ENCODE peak calls at places on chromosomes 2 and 18, in four cellular contexts. O is adrenal gland, C is esophagus squamous epithelium, K is IMR-90. J is an unnamed sample.

GRCh38 chr18:62526098-62527025 is 3.5 kb downstream of the ZCCHC2 start:
- DNase-seq in O (peak; percentile 90), C (no peak), K (peak; percentile 80), J (peak; percentile 96)

GRCh38 chr2:140600116-140600515 is 1530.7 kb downstream of the LRP1B start:
- DNase-seq in O (no peak), C (no peak), K (peak; percentile 37), J (no peak)

GRCh38 chr2:106189764-106190468 is 4.2 kb downstream of the UXS1 start:
- DNase-seq in O (no peak), C (no peak), K (peak; percentile 82), J (no peak)

GRCh38 chr2:102488063-102488462 is 15.0 kb downstream of the SLC9A4 start:
- DNase-seq in O (no peak), C (no peak), K (peak; percentile 51), J (no peak)

GRCh38 chr2:52269696-52270485 is 1238.0 kb upstream of the NRXN1 start:
- DNase-seq in O (no peak), C (no peak), K (peak; percentile 80), J (no peak)

GRCh38 chr2:148552675-148553331 is 91.7 kb upstream of the EPC2 start:
- DNase-seq in O (no peak), C (no peak), K (peak; percentile 22), J (no peak)

GRCh38 chr18:51135795-51136194 is 61.7 kb downstream of the MEX3C start:
- DNase-seq in O (no peak), C (no peak), K (no peak), J (no peak)

GRCh38 chr2:233387225-233387624 is 32.9 kb downstream of the DGKD start:
- DNase-seq in O (no peak), C (no peak), K (no peak), J (no peak)

GRCh38 chr2:204453730-204454167 is 91.5 kb upstream of the PARD3B start:
- DNase-seq in O (no peak), C (no peak), K (no peak), J (no peak)

GRCh38 chr2:128369626-128370467 is 51.2 kb upstream of the HS6ST1 start:
- DNase-seq in O (peak; percentile 38), C (no peak), K (no peak), J (no peak)

GRCh38 chr2:127721311-127721977 is 20.1 kb downstream of the SFT2D3 start:
- DNase-seq in O (no peak), C (no peak), K (peak; percentile 68), J (no peak)

GRCh38 chr2:38728694-38729093 is 22.5 kb downstream of the SRSF7 start:
- DNase-seq in O (no peak), C (no peak), K (no peak), J (no peak)

GRCh38 chr18:80231151-80231550 is 16.2 kb downstream of the PARD6G start:
- DNase-seq in O (no peak), C (no peak), K (no peak), J (no peak)

GRCh38 chr2:230751062-230751461 is 38.4 kb downstream of the CAB39 start:
- DNase-seq in O (no peak), C (no peak), K (peak; percentile 88), J (no peak)

GRCh38 chr2:12033494-12033893 is 287.1 kb downstream of the LPIN1 start:
- DNase-seq in O (no peak), C (no peak), K (no peak), J (no peak)

GRCh38 chr2:137865954-137866540 is 98.2 kb upstream of the HNMT start:
- DNase-seq in O (no peak), C (no peak), K (peak; percentile 39), J (peak; percentile 43)

GRCh38 chr18:28863396-28863795 is 686.5 kb upstream of the CDH2 start:
- DNase-seq in O (no peak), C (no peak), K (no peak), J (no peak)

GRCh38 chr2:233456111-233456510 is 101.8 kb downstream of the DGKD start:
- DNase-seq in O (no peak), C (no peak), K (no peak), J (peak; percentile 9)

GRCh38 chr2:46067501-46068292 is 229.5 kb upstream of the EPAS1 start:
- DNase-seq in O (no peak), C (no peak), K (peak; percentile 96), J (no peak)

GRCh38 chr18:76806301-76806700 is 16.1 kb upstream of the ZNF236 start:
- DNase-seq in O (no peak), C (no peak), K (no peak), J (no peak)

GRCh38 chr2:128310761-128311160 is 7.9 kb downstream of the HS6ST1 start:
- DNase-seq in O (no peak), C (no peak), K (no peak), J (no peak)

GRCh38 chr2:225824748-225825449 is 425.4 kb downstream of the NYAP2 start:
- DNase-seq in O (no peak), C (no peak), K (no peak), J (no peak)

GRCh38 chr2:17470855-17471641 is 47.2 kb downstream of the RAD51AP2 start:
- DNase-seq in O (no peak), C (no peak), K (peak; percentile 40), J (no peak)

GRCh38 chr2:7771781-7772180 is 854.6 kb downstream of the RNF144A start:
- DNase-seq in O (no peak), C (no peak), K (no peak), J (no peak)

GRCh38 chr2:95149397-95149984 is 10.2 kb downstream of the ZNF514 start:
- DNase-seq in O (no peak), C (no peak), K (no peak), J (no peak)
- H3K9me3 ChIP-seq in O (peaks cover 73% of the 10 kb centered on the region), C (peaks cover 87% of the 10 kb centered on the region), K (peaks cover 85% of the 10 kb centered on the region), J (peaks cover 18% of the 10 kb centered on the region)

DNA sequence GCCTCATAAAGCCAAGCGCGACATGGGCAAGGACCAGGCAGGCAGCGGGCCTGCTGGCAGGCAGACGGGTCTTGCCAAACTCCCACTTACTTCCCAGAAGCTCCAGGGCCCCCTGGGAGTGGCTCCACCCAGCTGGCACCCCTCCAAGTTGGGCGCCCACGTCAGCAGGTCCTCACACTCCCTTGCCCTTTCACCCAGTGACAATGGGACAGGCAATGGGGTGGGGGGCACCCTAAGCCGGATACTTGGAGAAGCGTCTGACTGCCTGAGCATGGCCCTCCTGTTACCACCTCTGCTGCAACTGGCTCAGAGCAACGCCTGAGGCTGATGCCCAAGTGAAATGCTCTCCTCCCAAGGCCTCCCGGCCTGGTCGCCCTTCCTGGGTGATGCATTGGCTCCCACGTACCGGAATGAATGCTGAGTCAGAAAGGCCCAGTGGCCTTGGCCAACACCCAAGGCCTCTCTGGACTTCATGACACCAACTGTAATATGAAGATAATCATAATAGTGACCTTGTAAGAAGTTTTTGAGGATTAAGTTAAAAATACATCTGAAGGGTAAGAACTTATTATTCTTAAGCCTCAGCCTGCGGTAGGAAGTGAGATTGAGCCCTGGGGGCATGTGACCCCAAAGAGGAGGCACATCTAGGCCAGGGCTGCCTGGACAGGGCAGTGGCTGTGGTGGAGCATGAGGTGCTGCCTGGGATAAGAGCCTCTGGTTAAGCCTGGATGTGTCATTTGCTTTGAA is 31.7 kb downstream of the KCNK3 start:
- DNase-seq in O (peak; percentile 98), C (no peak), K (peak; percentile 80), J (peak; percentile 62)
- TF ChIP-seq POLR2A in O (no peak), C (no peak), K (no peak), J (no peak)

GRCh38 chr2:89763254-89763580 is 1071.7 kb downstream of the RPIA start:
- DNase-seq in O (no peak), C (no peak), K (no peak), J (peak; percentile 52)
- H3K9me3 ChIP-seq in O (no peaks in the 10 kb centered on the region), C (peaks cover 6% of the 10 kb centered on the region), K (peaks cover 49% of the 10 kb centered on the region), J (no peaks in the 10 kb centered on the region)

DNA sequence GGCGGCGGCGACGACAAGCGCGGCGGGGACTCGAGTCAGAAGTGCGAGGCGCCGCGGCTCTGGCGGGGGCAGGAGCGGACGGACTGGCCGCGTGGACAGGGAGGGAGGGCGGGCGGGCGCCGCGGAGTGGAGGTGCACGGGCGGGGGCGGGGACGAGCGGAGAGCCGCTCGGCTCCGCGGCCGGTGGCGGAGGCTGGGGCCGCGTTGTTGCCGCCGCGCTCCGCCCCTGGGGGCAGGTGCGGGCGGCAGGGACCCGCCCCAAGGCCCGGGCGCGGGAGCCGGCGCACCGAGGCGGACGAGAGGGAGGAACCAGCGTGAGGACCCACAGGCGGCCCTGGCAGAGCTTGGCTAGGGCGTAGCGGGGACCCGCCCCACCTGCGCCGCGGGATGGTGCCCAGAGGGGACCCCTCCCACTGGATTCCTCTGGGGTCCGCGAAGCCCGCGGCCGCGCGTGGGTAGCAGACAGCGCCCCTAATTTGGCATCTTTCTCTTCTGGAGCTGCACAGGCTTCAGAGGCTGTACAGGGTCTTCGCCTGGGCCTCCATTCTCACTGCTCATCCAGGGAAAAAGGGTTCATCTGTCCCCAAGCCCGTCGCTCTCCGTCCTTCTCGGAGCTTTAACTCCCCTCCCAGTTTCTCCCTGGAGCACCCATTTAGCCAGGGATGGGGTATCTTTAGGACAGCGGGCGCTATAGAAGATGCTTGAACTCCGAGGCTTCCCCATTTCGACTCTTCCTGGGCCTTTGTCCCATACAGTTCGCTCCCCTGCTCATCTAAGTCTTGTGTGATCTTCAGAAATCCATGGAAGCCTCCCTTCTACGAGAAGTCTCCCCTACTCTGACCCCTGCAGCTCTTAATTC is at the start of gene TMEM163:
- DNase-seq in O (peak; percentile 40), C (no peak), K (no peak), J (no peak)
- TF ChIP-seq POLR2A in O (no peak), C (no peak), K (no peak), J (no peak)

J was measured in right lobe of liver.